ENCODE peak calls at places on chromosomes 7 and 10, in eight cellular contexts. J, Q, O, F, A, V, T and P are unnamed samples.

GRCh38 chr10:95395947-95396449 is 105.2 kb upstream of the PDLIM1 start:
- DNase-seq in T (no peak), Q (peak; percentile 74), O (peak; percentile 33), A (no peak), F (no peak), V (no peak), J (peak; percentile 31), P (no peak)

GRCh38 chr7:117873056-117873932 is at the start of gene CTTNBP2:
- DNase-seq in V (no peak), O (peak; percentile 59), Q (peak; percentile 33), J (peak; percentile 28), T (no peak), A (peak; percentile 12), F (no peak), P (peak; percentile 42)

GRCh38 chr7:8109196-8110022 is 140.8 kb downstream of the GLCCI1 start:
- DNase-seq in O (no peak), A (no peak), J (peak; percentile 60), Q (no peak), F (no peak), T (no peak), V (no peak), P (no peak)

GRCh38 chr7:110786576-110786975 is 304.4 kb upstream of the LRRN3 start:
- DNase-seq in Q (no peak), A (no peak), T (no peak), V (no peak), J (no peak), O (no peak), F (no peak), P (no peak)

GRCh38 chr10:97974526-97975525 is 55.6 kb downstream of the CRTAC1 start:
- DNase-seq in T (no peak), F (no peak), J (no peak), Q (no peak), A (no peak), V (no peak), O (no peak), P (no peak)

GRCh38 chr10:34528320-34528719 is 286.8 kb downstream of the PARD3 start:
- DNase-seq in O (peak; percentile 21), J (peak; percentile 100), T (no peak), Q (no peak), V (peak; percentile 81), A (peak; percentile 79), F (no peak), P (no peak)

GRCh38 chr10:83750604-83751003 is 388.7 kb upstream of the GHITM start:
- DNase-seq in F (no peak), Q (no peak), T (no peak), A (no peak), V (no peak), J (no peak), O (no peak), P (no peak)

GRCh38 chr10:79019961-79020491 is 48.7 kb upstream of the ZMIZ1 start:
- DNase-seq in A (no peak), J (no peak), T (no peak), O (peak; percentile 73), F (no peak), V (no peak), Q (peak; percentile 26), P (no peak)

GRCh38 chr7:32890553-32891045 is 961 bp downstream of the KBTBD2 start:
- DNase-seq in T (peak; percentile 32), A (peak; percentile 17), Q (peak; percentile 30), J (peak; percentile 27), V (no peak), O (no peak), F (peak; percentile 74), P (peak; percentile 81)

GRCh38 chr10:124035928-124036558 is 57.4 kb downstream of the CHST15 start:
- DNase-seq in V (no peak), O (peak; percentile 37), T (no peak), Q (no peak), A (no peak), J (no peak), F (peak; percentile 84), P (peak; percentile 27)

GRCh38 chr7:27201231-27202017 is 1.5 kb upstream of the HOXA13 start:
- DNase-seq in T (no peak), A (no peak), F (peak; percentile 75), O (no peak), Q (no peak), V (no peak), J (peak; percentile 41), P (no peak)

GRCh38 chr7:143485091-143485490 is 7.4 kb downstream of the TAS2R41 start:
- DNase-seq in V (no peak), A (no peak), F (no peak), T (no peak), Q (no peak), J (no peak), O (no peak), P (no peak)

GRCh38 chr10:93334901-93335312 is 147.2 kb downstream of the MYOF start:
- DNase-seq in A (peak; percentile 17), Q (no peak), F (no peak), T (no peak), V (no peak), O (no peak), J (peak; percentile 95), P (no peak)

GRCh38 chr7:18509491-18509890 is 13.9 kb downstream of the HDAC9 start:
- DNase-seq in J (no peak), F (no peak), A (no peak), V (no peak), O (no peak), Q (no peak), T (no peak), P (no peak)

GRCh38 chr7:148261996-148262688 is 328.4 kb upstream of the C7orf33 start:
- DNase-seq in O (no peak), J (no peak), T (no peak), A (no peak), Q (no peak), F (no peak), V (no peak), P (no peak)

GRCh38 chr7:135728136-135728669 is at the start of gene SLC13A4:
- DNase-seq in Q (no peak), J (no peak), A (peak; percentile 57), F (peak; percentile 52), V (no peak), O (no peak), T (no peak), P (no peak)

GRCh38 chr7:18655969-18656761 is 160.6 kb downstream of the HDAC9 start:
- DNase-seq in O (no peak), T (no peak), Q (no peak), J (no peak), V (no peak), F (no peak), A (no peak), P (no peak)

GRCh38 chr7:95715274-95715673 is 57.1 kb upstream of the DYNC1I1 start:
- DNase-seq in O (no peak), J (no peak), Q (no peak), V (no peak), F (no peak), T (no peak), A (no peak), P (no peak)

GRCh38 chr10:131888186-131888604 is 12.6 kb upstream of the PPP2R2D start:
- DNase-seq in A (no peak), O (no peak), F (no peak), V (no peak), J (peak; percentile 88), T (no peak), Q (no peak), P (no peak)

GRCh38 chr7:156156734-156157408 is 344.6 kb upstream of the SHH start:
- DNase-seq in J (peak; percentile 70), O (no peak), Q (no peak), T (no peak), V (no peak), A (no peak), F (peak; percentile 60), P (peak; percentile 14)

GRCh38 chr7:138979226-138979979 is 1.8 kb downstream of the KIAA1549 start:
- DNase-seq in O (no peak), V (no peak), Q (no peak), F (no peak), T (no peak), J (peak; percentile 57), A (no peak), P (no peak)

GRCh38 chr7:91082038-91082437 is 182.2 kb upstream of the FZD1 start:
- DNase-seq in Q (no peak), J (no peak), O (no peak), A (no peak), V (no peak), T (no peak), F (no peak), P (no peak)

DNA sequence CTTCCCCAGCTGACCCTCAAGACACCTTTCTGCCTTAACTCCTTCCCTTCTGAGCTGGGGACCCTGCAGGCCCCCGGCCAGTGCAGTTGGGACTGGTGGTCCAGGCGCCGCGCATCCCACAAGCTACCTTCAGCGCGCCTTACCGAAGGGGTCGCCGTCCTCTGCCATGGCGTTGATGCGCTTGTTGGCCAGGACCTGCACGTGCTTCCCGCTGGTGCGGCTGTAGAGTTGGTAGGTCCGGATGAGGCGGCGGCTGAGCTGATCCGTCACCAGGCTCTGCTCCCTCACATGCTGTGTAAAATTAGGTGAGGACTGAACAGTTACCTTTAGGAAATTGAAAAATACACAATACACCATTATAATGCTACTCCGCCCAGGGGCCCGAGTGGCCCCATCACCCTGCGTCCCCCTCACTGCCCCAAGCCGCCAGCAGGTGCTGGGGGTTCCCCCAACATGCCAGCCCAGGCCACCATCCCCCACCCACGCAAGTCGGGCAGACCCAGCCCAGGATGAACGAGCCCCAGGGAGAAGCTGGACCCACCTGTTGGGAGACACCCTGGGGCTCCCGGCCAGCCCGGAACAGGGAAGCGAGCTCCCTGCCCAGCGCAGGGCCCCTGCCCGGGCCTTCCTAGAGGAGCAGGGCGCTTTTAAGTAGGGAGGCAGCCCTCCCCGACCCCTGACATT is 1.2 kb downstream of the FGF8 start:
- DNase-seq in Q (no peak), A (peak; percentile 54), J (no peak), F (no peak), V (no peak), O (no peak), T (no peak), P (no peak)
- H3K9me3 ChIP-seq in Q (no peaks in the 10 kb centered on the region), A (no peaks in the 10 kb centered on the region), J (no peaks in the 10 kb centered on the region), F (no peaks in the 10 kb centered on the region), V (no peaks in the 10 kb centered on the region), O (no peaks in the 10 kb centered on the region), T (no peaks in the 10 kb centered on the region), P (no peaks in the 10 kb centered on the region)

GRCh38 chr10:106410331-106410730 is 754.2 kb downstream of the SORCS1 start:
- DNase-seq in A (no peak), O (no peak), J (no peak), T (no peak), F (no peak), Q (no peak), V (no peak), P (no peak)
- H3K9me3 ChIP-seq in A (no peaks in the 10 kb centered on the region), O (no peaks in the 10 kb centered on the region), J (no peaks in the 10 kb centered on the region), T (no peaks in the 10 kb centered on the region), F (peaks cover 20% of the 10 kb centered on the region), Q (no peaks in the 10 kb centered on the region), V (peaks cover 9% of the 10 kb centered on the region), P (no peaks in the 10 kb centered on the region)

DNA sequence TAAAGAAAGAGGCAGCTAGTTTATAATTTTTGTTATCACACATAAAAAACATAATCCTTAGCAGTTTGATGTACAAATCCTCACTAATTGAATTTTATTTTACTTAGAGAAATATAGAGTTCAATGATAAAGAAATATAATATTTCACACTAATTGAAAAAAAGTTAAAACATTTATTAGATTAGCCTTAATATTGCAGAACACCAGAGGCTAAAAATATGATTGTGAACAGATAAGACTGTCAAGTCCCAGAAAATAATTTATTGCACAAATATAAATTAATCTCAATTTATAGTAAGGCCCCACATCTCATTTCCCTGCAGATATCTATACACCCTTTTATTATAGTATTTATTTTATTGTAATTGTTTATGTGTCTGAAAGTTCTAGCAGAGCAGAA is 690.8 kb upstream of the PHF14 start:
- DNase-seq in F (no peak), Q (no peak), J (no peak), A (no peak), V (no peak), T (no peak), O (no peak), P (no peak)
- H3K9me3 ChIP-seq in F (no peaks in the 10 kb centered on the region), Q (no peaks in the 10 kb centered on the region), J (no peaks in the 10 kb centered on the region), A (no peaks in the 10 kb centered on the region), V (no peaks in the 10 kb centered on the region), T (no peaks in the 10 kb centered on the region), O (peaks cover 4% of the 10 kb centered on the region), P (no peaks in the 10 kb centered on the region)

GRCh38 chr10:70650751-70651150 is 21.6 kb upstream of the ADAMTS14 start:
- DNase-seq in Q (no peak), O (no peak), T (no peak), J (no peak), V (no peak), A (no peak), F (peak; percentile 12), P (no peak)
- H3K9me3 ChIP-seq in Q (peaks cover 14% of the 10 kb centered on the region), O (no peaks in the 10 kb centered on the region), T (peaks cover 9% of the 10 kb centered on the region), J (peaks cover 9% of the 10 kb centered on the region), V (peaks cover 25% of the 10 kb centered on the region), A (peaks cover 4% of the 10 kb centered on the region), F (peaks cover 3% of the 10 kb centered on the region), P (no peaks in the 10 kb centered on the region)